ENCODE peak calls at places on chromosomes 3 and 15, in ten cellular contexts. R is bronchial epithelial cell, Y is GM13977, U is right lobe of liver, N is sigmoid colon, J is RWPE2, G is Panc1, K is K562, Q is astrocyte of the spinal cord, F is mammary epithelial cell. X is an unnamed sample.

GRCh38 chr15:95840004-95840403 is 490.5 kb upstream of the NR2F2 start:
- DNase-seq in R (no peak), Y (no peak), U (no peak), N (peak), J (no peak), G (no peak), K (no peak), Q (peak), F (no peak), X (no peak)

GRCh38 chr15:77580991-77581682 is 51.6 kb downstream of the LINGO1 start:
- DNase-seq in R (peak), Y (no peak), U (peak), N (no peak), J (peak), G (no peak), K (no peak), Q (no peak), F (peak), X (no peak)

GRCh38 chr3:23174426-23175039 is 28.6 kb upstream of the UBE2E2 start:
- DNase-seq in R (no peak), Y (no peak), U (no peak), N (no peak), J (no peak), G (no peak), K (no peak), Q (no peak), F (no peak), X (no peak)

GRCh38 chr3:156787926-156788663 is 38.1 kb upstream of the LEKR1 start:
- DNase-seq in R (peak), Y (peak), U (no peak), N (no peak), J (no peak), G (peak), K (peak), Q (peak), F (peak), X (no peak)

GRCh38 chr3:13886593-13887129 is 6.8 kb upstream of the WNT7A start:
- DNase-seq in R (no peak), Y (no peak), U (no peak), N (no peak), J (no peak), G (no peak), K (no peak), Q (no peak), F (no peak), X (no peak)

GRCh38 chr15:39613271-39613670 is 32.4 kb downstream of the THBS1 start:
- DNase-seq in R (peak), Y (no peak), U (no peak), N (no peak), J (no peak), G (no peak), K (no peak), Q (no peak), F (peak), X (no peak)

GRCh38 chr3:76683256-76683655 is 356.6 kb upstream of the ROBO2 start:
- DNase-seq in R (no peak), Y (no peak), U (no peak), N (no peak), J (no peak), G (no peak), K (no peak), Q (no peak), F (no peak), X (no peak)

GRCh38 chr3:47523310-47524073 is 10.0 kb upstream of the ELP6 start:
- DNase-seq in R (peak), Y (no peak), U (no peak), N (no peak), J (no peak), G (no peak), K (peak), Q (no peak), F (no peak), X (no peak)

GRCh38 chr3:141401584-141402475 is 33.5 kb downstream of the ZBTB38 start:
- DNase-seq in R (no peak), Y (peak), U (peak), N (no peak), J (no peak), G (no peak), K (no peak), Q (peak), F (no peak), X (peak)

GRCh38 chr15:70833897-70834765 is 19.8 kb downstream of the LARP6 start:
- DNase-seq in R (peak), Y (no peak), U (no peak), N (no peak), J (peak), G (no peak), K (no peak), Q (peak), F (peak), X (no peak)

GRCh38 chr15:98941595-98942255 is 65.9 kb downstream of the PGPEP1L start:
- DNase-seq in R (no peak), Y (no peak), U (no peak), N (no peak), J (no peak), G (no peak), K (no peak), Q (no peak), F (no peak), X (no peak)

GRCh38 chr3:197952440-197952839 is 2.5 kb downstream of the RPL35A start:
- DNase-seq in R (no peak), Y (no peak), U (no peak), N (no peak), J (no peak), G (no peak), K (no peak), Q (no peak), F (no peak), X (no peak)

GRCh38 chr3:184211718-184212117 is 17.7 kb upstream of the VWA5B2 start:
- DNase-seq in R (no peak), Y (no peak), U (no peak), N (no peak), J (no peak), G (no peak), K (no peak), Q (no peak), F (no peak), X (no peak)

GRCh38 chr15:40421246-40422157 is 15.9 kb downstream of the IVD start:
- DNase-seq in R (peak), Y (peak), U (peak), N (peak), J (no peak), G (peak), K (peak), Q (peak), F (peak), X (peak)

GRCh38 chr15:85354432-85354831 is 26.0 kb upstream of the AKAP13 start:
- DNase-seq in R (no peak), Y (no peak), U (no peak), N (no peak), J (no peak), G (no peak), K (no peak), Q (peak), F (no peak), X (no peak)

GRCh38 chr3:73029321-73029796 is 32.1 kb upstream of the EBLN2 start:
- DNase-seq in R (peak), Y (no peak), U (no peak), N (no peak), J (no peak), G (no peak), K (peak), Q (peak), F (peak), X (no peak)

GRCh38 chr3:17144665-17144993 is 259.9 kb downstream of the PLCL2 start:
- DNase-seq in R (no peak), Y (peak), U (no peak), N (no peak), J (no peak), G (no peak), K (no peak), Q (no peak), F (no peak), X (no peak)

GRCh38 chr15:68342351-68342750 is 64.8 kb downstream of the FEM1B start:
- DNase-seq in R (no peak), Y (no peak), U (no peak), N (no peak), J (no peak), G (no peak), K (no peak), Q (no peak), F (no peak), X (peak)

GRCh38 chr3:172285844-172286243 is 162.4 kb downstream of the GHSR start:
- DNase-seq in R (peak), Y (no peak), U (no peak), N (no peak), J (no peak), G (no peak), K (no peak), Q (peak), F (peak), X (no peak)

GRCh38 chr3:141093397-141093796 is 42.2 kb downstream of the SPSB4 start:
- DNase-seq in R (no peak), Y (no peak), U (no peak), N (no peak), J (no peak), G (no peak), K (no peak), Q (no peak), F (no peak), X (no peak)

GRCh38 chr15:70013647-70014310 is 83.9 kb downstream of the TLE3 start:
- DNase-seq in R (no peak), Y (no peak), U (no peak), N (no peak), J (no peak), G (no peak), K (no peak), Q (no peak), F (no peak), X (peak)

GRCh38 chr3:71458895-71459294 is 124.6 kb downstream of the FOXP1 start:
- DNase-seq in R (no peak), Y (no peak), U (no peak), N (no peak), J (no peak), G (no peak), K (no peak), Q (no peak), F (no peak), X (no peak)

GRCh38 chr3:20225769-20226168 is 39.8 kb upstream of the SGO1 start:
- DNase-seq in R (peak), Y (no peak), U (no peak), N (no peak), J (no peak), G (peak), K (peak), Q (peak), F (peak), X (no peak)

DNA sequence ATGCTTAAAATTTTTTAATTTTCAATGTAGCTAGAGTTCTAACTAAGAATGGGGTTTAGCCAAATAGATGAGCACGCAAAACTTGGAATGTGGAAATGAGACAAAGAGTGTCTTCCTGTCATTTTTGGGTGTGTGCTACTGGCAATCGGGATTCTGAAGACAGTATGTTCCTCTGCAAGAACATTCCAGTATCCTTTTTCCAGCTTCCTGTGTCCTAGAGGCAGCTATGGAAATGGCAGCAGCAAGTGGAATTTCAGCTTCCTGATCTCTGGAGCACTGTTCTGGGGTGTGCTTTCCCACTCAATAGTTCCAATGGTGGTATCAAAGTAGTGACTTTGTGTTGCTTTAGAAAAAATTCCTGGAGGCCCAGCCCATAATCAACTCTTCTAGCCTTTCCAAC is 642.9 kb upstream of the KCNMB2 start:
- DNase-seq in R (no peak), Y (no peak), U (no peak), N (no peak), J (no peak), G (no peak), K (no peak), Q (no peak), F (no peak), X (no peak)
- TF ChIP-seq CTCF in R (no peak), Y (no peak), U (peak), N (no peak), J (no peak), G (no peak), K (no peak), Q (peak), F (peak), X (no peak)

GRCh38 chr3:151035072-151035471 is 50.4 kb upstream of the MED12L start:
- DNase-seq in R (no peak), Y (no peak), U (no peak), N (no peak), J (no peak), G (no peak), K (no peak), Q (no peak), F (no peak), X (no peak)
- TF ChIP-seq CTCF in R (no peak), Y (no peak), U (no peak), N (no peak), J (no peak), G (no peak), K (no peak), Q (no peak), F (no peak), X (no peak)

GRCh38 chr15:32994810-32995424 is 199.6 kb downstream of the FMN1 start:
- DNase-seq in R (peak), Y (no peak), U (no peak), N (no peak), J (no peak), G (peak), K (peak), Q (peak), F (no peak), X (no peak)
- TF ChIP-seq CTCF in R (peak), Y (peak), U (peak), N (peak), J (peak), G (peak), K (no peak), Q (peak), F (peak), X (peak)

DNA sequence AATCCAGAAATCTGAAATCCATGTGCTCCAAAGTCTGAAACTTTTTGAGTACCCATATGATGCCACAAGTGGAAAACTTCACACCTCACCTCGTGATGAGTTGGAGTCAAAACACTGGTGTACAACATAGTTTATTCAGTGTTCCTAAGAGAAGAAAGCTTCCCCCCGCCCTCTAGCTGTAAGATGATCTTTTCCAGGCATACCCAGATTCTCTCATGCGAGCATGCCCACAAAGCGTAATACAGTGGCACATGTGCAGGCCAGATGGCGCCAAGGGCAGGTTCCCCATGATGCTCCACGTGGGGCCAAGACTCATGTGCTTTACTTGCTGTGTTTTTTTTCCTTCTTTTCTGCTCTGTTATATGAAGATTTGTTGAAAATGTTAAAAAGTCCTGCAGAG is 104.8 kb upstream of the LRRFIP2 start:
- DNase-seq in R (no peak), Y (no peak), U (no peak), N (no peak), J (no peak), G (no peak), K (no peak), Q (peak), F (no peak), X (no peak)
- TF ChIP-seq CTCF in R (no peak), Y (no peak), U (no peak), N (no peak), J (no peak), G (no peak), K (no peak), Q (no peak), F (no peak), X (no peak)

GRCh38 chr3:882526-882925 is 210.3 kb upstream of the CNTN6 start:
- DNase-seq in R (peak), Y (no peak), U (no peak), N (no peak), J (no peak), G (no peak), K (no peak), Q (peak), F (peak), X (no peak)

GRCh38 chr3:877001-877400 is 215.8 kb upstream of the CNTN6 start:
- DNase-seq in R (no peak), Y (no peak), U (no peak), N (no peak), J (no peak), G (no peak), K (no peak), Q (peak), F (no peak), X (no peak)

GRCh38 chr3:880371-880770 is 212.5 kb upstream of the CNTN6 start:
- DNase-seq in R (no peak), Y (no peak), U (no peak), N (no peak), J (no peak), G (no peak), K (no peak), Q (no peak), F (no peak), X (no peak)
- TF ChIP-seq CTCF in R (no peak), Y (no peak), U (no peak), N (no peak), J (no peak), G (no peak), K (no peak), Q (no peak), F (no peak), X (no peak)

GRCh38 chr3:133377396-133377795 is 22.5 kb upstream of the BFSP2 start:
- DNase-seq in R (peak), Y (no peak), U (no peak), N (no peak), J (no peak), G (no peak), K (peak), Q (peak), F (peak), X (no peak)
- TF ChIP-seq CTCF in R (peak), Y (peak), U (peak), N (no peak), J (peak), G (peak), K (peak), Q (peak), F (peak), X (peak)

GRCh38 chr3:44988073-44988472 is 12.0 kb downstream of the EXOSC7 start:
- DNase-seq in R (no peak), Y (peak), U (no peak), N (no peak), J (no peak), G (no peak), K (peak), Q (no peak), F (no peak), X (no peak)
- TF ChIP-seq CTCF in R (peak), Y (peak), U (peak), N (no peak), J (peak), G (peak), K (peak), Q (peak), F (peak), X (no peak)